ENCODE peak calls at places on chromosomes 11 and 22, in five cellular contexts. D is WTC11, A is H1, U is A549, R is SK-N-SH. J is an unnamed sample.

GRCh38 chr11:64900263-64900678 is 16.7 kb downstream of the ATG2A start:
- DNase-seq in D (no peak), R (no peak), U (peak; percentile 46), A (no peak), J (no peak)

GRCh38 chr22:23259916-23260644 is 79.8 kb downstream of the BCR start:
- DNase-seq in D (peak; percentile 69), A (no peak), R (no peak), U (no peak), J (no peak)

GRCh38 chr11:107683807-107684206 is 28.0 kb downstream of the SLN start:
- DNase-seq in D (peak; percentile 28), U (peak; percentile 31), A (no peak), R (peak; percentile 24), J (peak; percentile 22)

GRCh38 chr11:128210148-128210940 is 377.0 kb downstream of the ETS1 start:
- DNase-seq in D (no peak), U (peak; percentile 97), A (peak; percentile 49), R (no peak), J (no peak)

GRCh38 chr11:69044111-69045013 is 4.4 kb upstream of the TPCN2 start:
- DNase-seq in R (peak; percentile 77), A (peak; percentile 64), D (peak; percentile 76), U (peak; percentile 84), J (no peak)

GRCh38 chr11:127461575-127462344 is 461.2 kb upstream of the KIRREL3 start:
- DNase-seq in A (no peak), D (no peak), U (no peak), R (peak; percentile 71), J (no peak)

GRCh38 chr11:408154-409007 is 6.4 kb downstream of the SIGIRR start:
- DNase-seq in D (no peak), U (no peak), R (no peak), A (no peak), J (no peak)

GRCh38 chr11:8650401-8650990 is 32.0 kb downstream of the TRIM66 start:
- DNase-seq in R (no peak), D (no peak), U (no peak), A (no peak), J (no peak)

GRCh38 chr22:25622011-25622410 is 57.5 kb downstream of the GRK3 start:
- DNase-seq in U (no peak), D (no peak), R (no peak), A (no peak), J (no peak)

GRCh38 chr22:19873960-19874306 is 19.3 kb upstream of the GNB1L start:
- DNase-seq in U (no peak), D (no peak), A (no peak), R (peak; percentile 15), J (no peak)

GRCh38 chr11:101458161-101458560 is 125.6 kb downstream of the TRPC6 start:
- DNase-seq in R (no peak), D (no peak), A (no peak), U (no peak), J (no peak)

GRCh38 chr22:24432059-24432853 is 4.9 kb downstream of the ADORA2A start:
- DNase-seq in U (no peak), A (no peak), R (peak; percentile 67), D (no peak), J (no peak)

GRCh38 chr22:41856484-41856883 is 23.6 kb downstream of the SREBF2 start:
- DNase-seq in U (no peak), R (no peak), A (no peak), D (no peak), J (no peak)

GRCh38 chr11:65340226-65340625 is 6.6 kb downstream of the DPF2 start:
- DNase-seq in D (no peak), U (no peak), R (no peak), A (no peak), J (no peak)

GRCh38 chr22:49099496-49100124 is 728.1 kb downstream of the BRD1 start:
- DNase-seq in U (peak; percentile 53), D (no peak), R (no peak), A (no peak), J (peak; percentile 9)

GRCh38 chr11:120562806-120563425 is 51.4 kb downstream of the GRIK4 start:
- DNase-seq in D (no peak), A (no peak), R (no peak), U (no peak), J (no peak)

GRCh38 chr11:120566176-120566575 is 54.6 kb downstream of the GRIK4 start:
- DNase-seq in A (no peak), D (no peak), R (no peak), U (no peak), J (no peak)

GRCh38 chr11:120563698-120564572 is 52.4 kb downstream of the GRIK4 start:
- DNase-seq in A (no peak), R (no peak), D (peak; percentile 68), U (no peak), J (peak; percentile 57)

GRCh38 chr11:120565436-120566155 is 54.0 kb downstream of the GRIK4 start:
- DNase-seq in U (no peak), A (no peak), D (no peak), R (no peak), J (no peak)

GRCh38 chr11:120564573-120565301 is 53.2 kb downstream of the GRIK4 start:
- DNase-seq in A (no peak), U (no peak), R (peak; percentile 68), D (peak; percentile 38), J (peak; percentile 81)
- TF ChIP-seq CTCF in A (peak; percentile 18), U (no peak), R (no peak), D (no peak), J (peak; percentile 15)

GRCh38 chr22:29158546-29158945 is 47.1 kb upstream of the EMID1 start:
- DNase-seq in U (no peak), A (no peak), R (no peak), D (no peak), J (peak; percentile 38)
- TF ChIP-seq MAX in U (no peak), A (no peak), R (no peak), D (no peak), J (no peak)

DNA sequence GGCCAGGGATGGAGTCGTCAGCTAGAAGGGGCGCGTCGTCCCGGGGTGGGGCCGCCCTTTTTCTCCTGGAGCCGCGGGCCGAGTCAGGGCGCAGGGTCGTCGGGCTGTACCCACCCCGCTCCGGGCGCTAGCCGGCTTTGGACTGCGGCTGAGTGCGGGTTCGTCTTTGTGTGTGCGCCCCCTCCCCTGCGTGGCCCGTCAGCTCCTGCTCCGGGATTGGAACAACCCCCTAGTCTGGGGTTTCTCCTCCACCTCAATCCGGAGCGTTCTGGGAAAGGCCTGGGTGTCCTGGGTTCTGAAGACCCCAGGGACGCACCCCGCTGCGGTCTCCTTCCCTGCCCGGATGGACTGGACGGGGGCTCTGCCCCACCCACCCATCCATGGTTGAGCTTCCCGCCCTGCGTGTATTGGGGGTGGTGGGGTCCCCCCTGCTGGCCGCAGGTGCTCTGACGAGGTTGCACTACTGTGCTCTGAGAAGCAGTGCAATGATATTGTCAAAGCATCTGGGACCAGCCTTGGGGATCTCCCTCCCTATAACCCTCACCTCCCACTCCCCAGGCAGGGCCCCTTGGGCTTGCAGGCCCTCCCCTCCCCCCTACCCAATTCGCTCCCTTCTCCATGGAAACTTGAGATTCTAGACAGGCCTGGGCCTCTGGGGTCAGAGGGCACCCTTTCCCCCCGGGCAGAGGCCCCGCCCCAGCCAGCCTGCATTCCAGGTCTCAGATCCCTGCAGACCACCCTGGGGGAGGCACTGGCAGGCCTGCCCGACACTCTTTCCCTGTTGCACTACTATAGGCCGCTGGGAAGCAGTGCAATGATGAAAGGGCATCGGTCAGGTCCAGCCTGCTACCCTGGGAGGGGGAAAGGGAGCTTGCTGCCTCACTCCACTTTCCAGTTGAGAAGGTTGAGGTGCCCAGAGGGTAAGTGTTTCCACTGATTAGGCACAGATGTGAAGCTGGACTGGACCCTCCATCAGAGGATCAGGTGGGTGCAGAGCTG is 10.7 kb downstream of the SDF2L1 start:
- DNase-seq in R (no peak), D (peak; percentile 60), A (no peak), U (no peak), J (no peak)
- TF ChIP-seq CTCF in R (no peak), D (no peak), A (no peak), U (no peak), J (no peak)

DNA sequence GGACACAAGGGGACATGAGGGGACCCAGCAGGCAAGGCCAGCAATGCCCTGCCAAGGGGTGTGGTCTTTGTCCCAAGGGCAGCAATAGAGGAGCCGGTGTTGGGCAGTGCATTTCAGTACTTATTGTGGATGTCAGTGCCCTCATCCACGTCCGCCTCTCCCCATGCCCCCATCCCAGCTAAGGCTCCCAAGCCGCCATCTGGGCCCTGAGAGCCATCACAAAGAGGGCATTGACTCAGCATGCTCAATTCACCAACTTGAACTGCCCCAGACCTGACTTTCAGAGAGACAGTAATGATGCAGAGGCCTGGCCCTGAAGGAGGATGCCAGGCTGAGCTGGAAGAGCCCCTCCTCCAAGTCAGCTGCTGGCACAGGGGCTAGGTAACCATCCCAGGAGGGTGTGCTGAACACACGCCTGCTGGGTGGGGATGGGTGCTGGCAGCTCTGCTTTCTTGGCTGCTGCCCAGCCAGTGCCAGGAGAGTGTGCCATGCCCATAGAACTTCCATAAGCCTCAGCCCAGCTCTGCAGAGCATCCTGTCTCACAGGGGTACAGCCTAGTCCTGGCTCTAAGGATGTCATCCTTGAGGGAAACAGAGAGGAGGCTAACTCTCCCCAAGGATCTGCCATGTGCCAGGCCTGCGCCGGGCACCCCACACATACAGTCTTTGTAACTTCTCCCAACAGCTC is 46.5 kb downstream of the PDE2A start:
- DNase-seq in D (no peak), U (no peak), R (no peak), A (no peak), J (no peak)
- TF ChIP-seq MAX in D (no peak), U (no peak), R (no peak), A (no peak), J (no peak)

GRCh38 chr11:1703146-1703545 is 6.2 kb downstream of the KRTAP5-6 start:
- DNase-seq in U (no peak), D (no peak), R (no peak), A (no peak), J (no peak)
- TF ChIP-seq CTCF in U (no peak), D (no peak), R (no peak), A (no peak), J (no peak)

GRCh38 chr11:110808291-110808690 is 96.1 kb upstream of the ARHGAP20 start:
- DNase-seq in U (no peak), D (no peak), R (no peak), A (no peak), J (no peak)

GRCh38 chr11:110818032-110818687 is 105.9 kb upstream of the ARHGAP20 start:
- DNase-seq in D (no peak), A (no peak), U (no peak), R (no peak), J (peak; percentile 45)

GRCh38 chr11:110809800-110810199 is 97.6 kb upstream of the ARHGAP20 start:
- DNase-seq in D (no peak), R (no peak), U (no peak), A (no peak), J (no peak)

DNA sequence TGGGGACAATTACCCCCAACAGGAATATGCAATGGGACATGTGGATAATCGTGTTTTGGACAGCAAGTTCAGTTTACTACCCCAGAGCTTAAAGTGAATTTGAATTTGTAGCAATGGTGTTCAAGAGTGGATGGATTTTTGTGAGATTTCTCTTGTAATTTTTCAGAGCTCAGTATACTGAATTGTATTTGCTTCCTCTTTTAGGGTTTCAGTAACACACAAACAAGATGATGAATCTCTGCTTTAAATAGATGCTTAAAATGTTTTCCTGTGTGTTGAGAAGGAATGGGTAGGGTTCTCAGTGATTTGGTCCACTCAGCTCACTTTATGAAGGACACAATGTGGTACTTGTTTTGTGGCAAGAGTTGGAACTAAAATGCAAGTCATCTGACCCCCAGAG is 100.1 kb upstream of the ARHGAP20 start:
- DNase-seq in R (no peak), U (no peak), A (no peak), D (no peak), J (no peak)
- TF ChIP-seq MAX in R (no peak), U (no peak), A (no peak), D (no peak), J (no peak)

GRCh38 chr11:27234043-27234668 is 128.9 kb downstream of the CCDC34 start:
- DNase-seq in R (no peak), U (peak; percentile 82), D (no peak), A (no peak), J (peak; percentile 99)
- TF ChIP-seq CTCF in R (peak; percentile 31), U (no peak), D (no peak), A (no peak), J (no peak)

GRCh38 chr11:72719144-72719543 is 33.1 kb downstream of the ARAP1 start:
- DNase-seq in A (no peak), R (no peak), U (no peak), D (no peak), J (peak; percentile 41)
- TF ChIP-seq MAX in A (no peak), R (no peak), U (no peak), D (no peak), J (no peak)

J was measured in NB4.